ENCODE peak calls at places on chromosomes 16 and 17, in seven cellular contexts. One of them, this sample, is unnamed.

GRCh38 chr16:70419384-70420327 is 19.2 kb downstream of the ST3GAL2 start:
- DNase-seq in fibroblast of the aortic adventitia: no peak
- DNase-seq in thoracic aorta: no peak
- DNase-seq in sciatic nerve: no peak
- DNase-seq in activated CD8-positive, alpha-beta T cell treated with anti-CD3 and anti-CD28 coated beads for 36 hours: peak; percentile 17
- DNase-seq in left cardiac atrium: no peak
- DNase-seq in stimulated activated CD4-positive, alpha-beta T cell treated with anti-CD3 and anti-CD28 coated beads, Interleukin-4, amount 100 ng/mL, for 4 hours: no peak
- DNase-seq in this sample: no peak

GRCh38 chr16:30088832-30089624 is 2.7 kb downstream of the TBX6 start:
- DNase-seq in activated CD8-positive, alpha-beta T cell treated with anti-CD3 and anti-CD28 coated beads for 36 hours: no peak
- DNase-seq in sciatic nerve: no peak
- DNase-seq in stimulated activated CD4-positive, alpha-beta T cell treated with anti-CD3 and anti-CD28 coated beads, Interleukin-4, amount 100 ng/mL, for 4 hours: no peak
- DNase-seq in fibroblast of the aortic adventitia: no peak
- DNase-seq in left cardiac atrium: no peak
- DNase-seq in thoracic aorta: no peak
- DNase-seq in this sample: no peak

GRCh38 chr17:49632201-49632600 is 45.7 kb downstream of the SPOP start:
- DNase-seq in fibroblast of the aortic adventitia: no peak
- DNase-seq in thoracic aorta: no peak
- DNase-seq in stimulated activated CD4-positive, alpha-beta T cell treated with anti-CD3 and anti-CD28 coated beads, Interleukin-4, amount 100 ng/mL, for 4 hours: no peak
- DNase-seq in sciatic nerve: no peak
- DNase-seq in activated CD8-positive, alpha-beta T cell treated with anti-CD3 and anti-CD28 coated beads for 36 hours: no peak
- DNase-seq in left cardiac atrium: no peak
- DNase-seq in this sample: no peak

GRCh38 chr16:82580293-82580900 is 46.4 kb upstream of the CDH13 start:
- DNase-seq in sciatic nerve: no peak
- DNase-seq in activated CD8-positive, alpha-beta T cell treated with anti-CD3 and anti-CD28 coated beads for 36 hours: peak; percentile 3
- DNase-seq in fibroblast of the aortic adventitia: peak; percentile 3
- DNase-seq in stimulated activated CD4-positive, alpha-beta T cell treated with anti-CD3 and anti-CD28 coated beads, Interleukin-4, amount 100 ng/mL, for 4 hours: no peak
- DNase-seq in thoracic aorta: no peak
- DNase-seq in left cardiac atrium: no peak
- DNase-seq in this sample: peak; percentile 58

GRCh38 chr17:79623786-79624657 is 13.2 kb upstream of the RBFOX3 start:
- DNase-seq in thoracic aorta: no peak
- DNase-seq in stimulated activated CD4-positive, alpha-beta T cell treated with anti-CD3 and anti-CD28 coated beads, Interleukin-4, amount 100 ng/mL, for 4 hours: no peak
- DNase-seq in sciatic nerve: peak; percentile 35
- DNase-seq in left cardiac atrium: peak; percentile 8
- DNase-seq in fibroblast of the aortic adventitia: no peak
- DNase-seq in activated CD8-positive, alpha-beta T cell treated with anti-CD3 and anti-CD28 coated beads for 36 hours: no peak
- DNase-seq in this sample: no peak

GRCh38 chr16:58426095-58426494 is 33.8 kb downstream of the GINS3 start:
- DNase-seq in activated CD8-positive, alpha-beta T cell treated with anti-CD3 and anti-CD28 coated beads for 36 hours: peak; percentile 72
- DNase-seq in left cardiac atrium: no peak
- DNase-seq in sciatic nerve: no peak
- DNase-seq in thoracic aorta: no peak
- DNase-seq in fibroblast of the aortic adventitia: no peak
- DNase-seq in stimulated activated CD4-positive, alpha-beta T cell treated with anti-CD3 and anti-CD28 coated beads, Interleukin-4, amount 100 ng/mL, for 4 hours: no peak
- DNase-seq in this sample: no peak

GRCh38 chr16:57479043-57479421 is 7.3 kb downstream of the DOK4 start:
- DNase-seq in thoracic aorta: no peak
- DNase-seq in stimulated activated CD4-positive, alpha-beta T cell treated with anti-CD3 and anti-CD28 coated beads, Interleukin-4, amount 100 ng/mL, for 4 hours: no peak
- DNase-seq in sciatic nerve: peak; percentile 62
- DNase-seq in activated CD8-positive, alpha-beta T cell treated with anti-CD3 and anti-CD28 coated beads for 36 hours: no peak
- DNase-seq in left cardiac atrium: no peak
- DNase-seq in fibroblast of the aortic adventitia: no peak
- DNase-seq in this sample: no peak

GRCh38 chr17:7262192-7263070 is at the start of gene CLDN7:
- DNase-seq in stimulated activated CD4-positive, alpha-beta T cell treated with anti-CD3 and anti-CD28 coated beads, Interleukin-4, amount 100 ng/mL, for 4 hours: no peak
- DNase-seq in thoracic aorta: no peak
- DNase-seq in activated CD8-positive, alpha-beta T cell treated with anti-CD3 and anti-CD28 coated beads for 36 hours: no peak
- DNase-seq in sciatic nerve: no peak
- DNase-seq in left cardiac atrium: no peak
- DNase-seq in fibroblast of the aortic adventitia: no peak
- DNase-seq in this sample: no peak

GRCh38 chr16:69942627-69943170 is 8.4 kb upstream of the CLEC18A start:
- DNase-seq in thoracic aorta: no peak
- DNase-seq in stimulated activated CD4-positive, alpha-beta T cell treated with anti-CD3 and anti-CD28 coated beads, Interleukin-4, amount 100 ng/mL, for 4 hours: no peak
- DNase-seq in fibroblast of the aortic adventitia: no peak
- DNase-seq in activated CD8-positive, alpha-beta T cell treated with anti-CD3 and anti-CD28 coated beads for 36 hours: no peak
- DNase-seq in left cardiac atrium: no peak
- DNase-seq in sciatic nerve: peak; percentile 34
- DNase-seq in this sample: no peak

GRCh38 chr17:49699967-49700575 is 7.7 kb downstream of the SLC35B1 start:
- DNase-seq in fibroblast of the aortic adventitia: no peak
- DNase-seq in thoracic aorta: no peak
- DNase-seq in sciatic nerve: no peak
- DNase-seq in left cardiac atrium: no peak
- DNase-seq in activated CD8-positive, alpha-beta T cell treated with anti-CD3 and anti-CD28 coated beads for 36 hours: no peak
- DNase-seq in stimulated activated CD4-positive, alpha-beta T cell treated with anti-CD3 and anti-CD28 coated beads, Interleukin-4, amount 100 ng/mL, for 4 hours: no peak
- DNase-seq in this sample: no peak

GRCh38 chr16:24151482-24151939 is 104.6 kb upstream of the CACNG3 start:
- DNase-seq in activated CD8-positive, alpha-beta T cell treated with anti-CD3 and anti-CD28 coated beads for 36 hours: peak; percentile 30
- DNase-seq in thoracic aorta: no peak
- DNase-seq in stimulated activated CD4-positive, alpha-beta T cell treated with anti-CD3 and anti-CD28 coated beads, Interleukin-4, amount 100 ng/mL, for 4 hours: no peak
- DNase-seq in sciatic nerve: no peak
- DNase-seq in fibroblast of the aortic adventitia: no peak
- DNase-seq in left cardiac atrium: no peak
- DNase-seq in this sample: peak; percentile 78

GRCh38 chr16:58098207-58099096 is 30.7 kb downstream of the CFAP20 start:
- DNase-seq in stimulated activated CD4-positive, alpha-beta T cell treated with anti-CD3 and anti-CD28 coated beads, Interleukin-4, amount 100 ng/mL, for 4 hours: no peak
- DNase-seq in left cardiac atrium: no peak
- DNase-seq in thoracic aorta: no peak
- DNase-seq in sciatic nerve: no peak
- DNase-seq in activated CD8-positive, alpha-beta T cell treated with anti-CD3 and anti-CD28 coated beads for 36 hours: no peak
- DNase-seq in fibroblast of the aortic adventitia: peak; percentile 26
- DNase-seq in this sample: peak; percentile 10

GRCh38 chr17:42414782-42415409 is 8.2 kb downstream of the CAVIN1 start:
- DNase-seq in thoracic aorta: no peak
- DNase-seq in fibroblast of the aortic adventitia: no peak
- DNase-seq in left cardiac atrium: no peak
- DNase-seq in sciatic nerve: no peak
- DNase-seq in activated CD8-positive, alpha-beta T cell treated with anti-CD3 and anti-CD28 coated beads for 36 hours: peak; percentile 77
- DNase-seq in stimulated activated CD4-positive, alpha-beta T cell treated with anti-CD3 and anti-CD28 coated beads, Interleukin-4, amount 100 ng/mL, for 4 hours: peak; percentile 53
- DNase-seq in this sample: no peak

GRCh38 chr16:89484923-89485679 is 5.3 kb downstream of the ANKRD11 start:
- DNase-seq in thoracic aorta: no peak
- DNase-seq in stimulated activated CD4-positive, alpha-beta T cell treated with anti-CD3 and anti-CD28 coated beads, Interleukin-4, amount 100 ng/mL, for 4 hours: no peak
- DNase-seq in activated CD8-positive, alpha-beta T cell treated with anti-CD3 and anti-CD28 coated beads for 36 hours: peak; percentile 58
- DNase-seq in left cardiac atrium: no peak
- DNase-seq in sciatic nerve: no peak
- DNase-seq in fibroblast of the aortic adventitia: no peak
- DNase-seq in this sample: no peak

GRCh38 chr17:16486373-16487250 is 5.4 kb downstream of the LRRC75A start:
- DNase-seq in sciatic nerve: peak; percentile 78
- DNase-seq in activated CD8-positive, alpha-beta T cell treated with anti-CD3 and anti-CD28 coated beads for 36 hours: no peak
- DNase-seq in fibroblast of the aortic adventitia: peak; percentile 77
- DNase-seq in left cardiac atrium: peak; percentile 78
- DNase-seq in stimulated activated CD4-positive, alpha-beta T cell treated with anti-CD3 and anti-CD28 coated beads, Interleukin-4, amount 100 ng/mL, for 4 hours: no peak
- DNase-seq in thoracic aorta: peak; percentile 39
- DNase-seq in this sample: peak; percentile 67

GRCh38 chr17:16380640-16381495 is at the start of gene UBB:
- DNase-seq in sciatic nerve: peak; percentile 96
- DNase-seq in thoracic aorta: peak; percentile 89
- DNase-seq in activated CD8-positive, alpha-beta T cell treated with anti-CD3 and anti-CD28 coated beads for 36 hours: peak; percentile 97
- DNase-seq in fibroblast of the aortic adventitia: peak; percentile 98
- DNase-seq in left cardiac atrium: peak; percentile 97
- DNase-seq in stimulated activated CD4-positive, alpha-beta T cell treated with anti-CD3 and anti-CD28 coated beads, Interleukin-4, amount 100 ng/mL, for 4 hours: peak; percentile 87
- DNase-seq in this sample: peak; percentile 98

GRCh38 chr17:2982854-2983636 is 80.4 kb downstream of the OR1D5 start:
- DNase-seq in sciatic nerve: no peak
- DNase-seq in left cardiac atrium: peak; percentile 83
- DNase-seq in activated CD8-positive, alpha-beta T cell treated with anti-CD3 and anti-CD28 coated beads for 36 hours: no peak
- DNase-seq in fibroblast of the aortic adventitia: peak; percentile 87
- DNase-seq in stimulated activated CD4-positive, alpha-beta T cell treated with anti-CD3 and anti-CD28 coated beads, Interleukin-4, amount 100 ng/mL, for 4 hours: no peak
- DNase-seq in thoracic aorta: peak; percentile 29
- DNase-seq in this sample: peak; percentile 61

GRCh38 chr17:4768281-4768680 is 3.4 kb upstream of the TM4SF5 start:
- DNase-seq in fibroblast of the aortic adventitia: no peak
- DNase-seq in thoracic aorta: no peak
- DNase-seq in stimulated activated CD4-positive, alpha-beta T cell treated with anti-CD3 and anti-CD28 coated beads, Interleukin-4, amount 100 ng/mL, for 4 hours: no peak
- DNase-seq in left cardiac atrium: no peak
- DNase-seq in sciatic nerve: no peak
- DNase-seq in activated CD8-positive, alpha-beta T cell treated with anti-CD3 and anti-CD28 coated beads for 36 hours: no peak
- DNase-seq in this sample: no peak

GRCh38 chr16:59263980-59264379 is 529.9 kb upstream of the GOT2 start:
- DNase-seq in stimulated activated CD4-positive, alpha-beta T cell treated with anti-CD3 and anti-CD28 coated beads, Interleukin-4, amount 100 ng/mL, for 4 hours: no peak
- DNase-seq in activated CD8-positive, alpha-beta T cell treated with anti-CD3 and anti-CD28 coated beads for 36 hours: no peak
- DNase-seq in fibroblast of the aortic adventitia: no peak
- DNase-seq in thoracic aorta: no peak
- DNase-seq in left cardiac atrium: no peak
- DNase-seq in sciatic nerve: no peak
- DNase-seq in this sample: no peak

GRCh38 chr16:50393461-50394214 is 24.9 kb upstream of the BRD7 start:
- DNase-seq in stimulated activated CD4-positive, alpha-beta T cell treated with anti-CD3 and anti-CD28 coated beads, Interleukin-4, amount 100 ng/mL, for 4 hours: no peak
- DNase-seq in sciatic nerve: no peak
- DNase-seq in fibroblast of the aortic adventitia: no peak
- DNase-seq in activated CD8-positive, alpha-beta T cell treated with anti-CD3 and anti-CD28 coated beads for 36 hours: no peak
- DNase-seq in thoracic aorta: no peak
- DNase-seq in left cardiac atrium: no peak
- DNase-seq in this sample: no peak

GRCh38 chr17:43550754-43551153 is 4.6 kb upstream of the ETV4 start:
- DNase-seq in activated CD8-positive, alpha-beta T cell treated with anti-CD3 and anti-CD28 coated beads for 36 hours: no peak
- DNase-seq in thoracic aorta: no peak
- DNase-seq in stimulated activated CD4-positive, alpha-beta T cell treated with anti-CD3 and anti-CD28 coated beads, Interleukin-4, amount 100 ng/mL, for 4 hours: no peak
- DNase-seq in sciatic nerve: no peak
- DNase-seq in fibroblast of the aortic adventitia: no peak
- DNase-seq in left cardiac atrium: no peak
- DNase-seq in this sample: no peak

GRCh38 chr17:34503804-34504203 is 75.6 kb upstream of the TMEM132E start:
- DNase-seq in stimulated activated CD4-positive, alpha-beta T cell treated with anti-CD3 and anti-CD28 coated beads, Interleukin-4, amount 100 ng/mL, for 4 hours: no peak
- DNase-seq in sciatic nerve: no peak
- DNase-seq in left cardiac atrium: peak; percentile 50
- DNase-seq in thoracic aorta: no peak
- DNase-seq in activated CD8-positive, alpha-beta T cell treated with anti-CD3 and anti-CD28 coated beads for 36 hours: peak; percentile 46
- DNase-seq in fibroblast of the aortic adventitia: no peak
- DNase-seq in this sample: no peak

GRCh38 chr17:51739245-51739886 is 419.1 kb downstream of the CA10 start:
- DNase-seq in stimulated activated CD4-positive, alpha-beta T cell treated with anti-CD3 and anti-CD28 coated beads, Interleukin-4, amount 100 ng/mL, for 4 hours: no peak
- DNase-seq in activated CD8-positive, alpha-beta T cell treated with anti-CD3 and anti-CD28 coated beads for 36 hours: no peak
- DNase-seq in sciatic nerve: no peak
- DNase-seq in fibroblast of the aortic adventitia: no peak
- DNase-seq in left cardiac atrium: no peak
- DNase-seq in thoracic aorta: no peak
- DNase-seq in this sample: no peak

GRCh38 chr17:42097691-42098661 is at the start of gene ZNF385C:
- DNase-seq in sciatic nerve: no peak
- DNase-seq in activated CD8-positive, alpha-beta T cell treated with anti-CD3 and anti-CD28 coated beads for 36 hours: peak; percentile 50
- DNase-seq in left cardiac atrium: no peak
- DNase-seq in stimulated activated CD4-positive, alpha-beta T cell treated with anti-CD3 and anti-CD28 coated beads, Interleukin-4, amount 100 ng/mL, for 4 hours: peak; percentile 64
- DNase-seq in fibroblast of the aortic adventitia: no peak
- DNase-seq in thoracic aorta: no peak
- DNase-seq in this sample: no peak

GRCh38 chr17:82229686-82230626 is 1.1 kb downstream of the SLC16A3 start:
- DNase-seq in stimulated activated CD4-positive, alpha-beta T cell treated with anti-CD3 and anti-CD28 coated beads, Interleukin-4, amount 100 ng/mL, for 4 hours: no peak
- DNase-seq in left cardiac atrium: no peak
- DNase-seq in thoracic aorta: no peak
- DNase-seq in sciatic nerve: peak; percentile 70
- DNase-seq in fibroblast of the aortic adventitia: no peak
- DNase-seq in activated CD8-positive, alpha-beta T cell treated with anti-CD3 and anti-CD28 coated beads for 36 hours: no peak
- DNase-seq in this sample: no peak

GRCh38 chr16:80122155-80122554 is 418.6 kb upstream of the DYNLRB2 start:
- DNase-seq in left cardiac atrium: peak; percentile 56
- DNase-seq in fibroblast of the aortic adventitia: peak; percentile 83
- DNase-seq in sciatic nerve: no peak
- DNase-seq in thoracic aorta: no peak
- DNase-seq in stimulated activated CD4-positive, alpha-beta T cell treated with anti-CD3 and anti-CD28 coated beads, Interleukin-4, amount 100 ng/mL, for 4 hours: no peak
- DNase-seq in activated CD8-positive, alpha-beta T cell treated with anti-CD3 and anti-CD28 coated beads for 36 hours: no peak
- DNase-seq in this sample: peak; percentile 64

GRCh38 chr16:29763326-29763725 is 14.7 kb upstream of the ZG16 start:
- DNase-seq in thoracic aorta: no peak
- DNase-seq in sciatic nerve: no peak
- DNase-seq in activated CD8-positive, alpha-beta T cell treated with anti-CD3 and anti-CD28 coated beads for 36 hours: no peak
- DNase-seq in fibroblast of the aortic adventitia: no peak
- DNase-seq in left cardiac atrium: no peak
- DNase-seq in stimulated activated CD4-positive, alpha-beta T cell treated with anti-CD3 and anti-CD28 coated beads, Interleukin-4, amount 100 ng/mL, for 4 hours: no peak
- DNase-seq in this sample: no peak

GRCh38 chr17:40538019-40538935 is 27.0 kb downstream of the CCR7 start:
- DNase-seq in fibroblast of the aortic adventitia: no peak
- DNase-seq in activated CD8-positive, alpha-beta T cell treated with anti-CD3 and anti-CD28 coated beads for 36 hours: no peak
- DNase-seq in stimulated activated CD4-positive, alpha-beta T cell treated with anti-CD3 and anti-CD28 coated beads, Interleukin-4, amount 100 ng/mL, for 4 hours: no peak
- DNase-seq in thoracic aorta: no peak
- DNase-seq in sciatic nerve: peak; percentile 63
- DNase-seq in left cardiac atrium: peak; percentile 78
- DNase-seq in this sample: no peak

GRCh38 chr16:2798723-2799204 is 494 bp downstream of the PRSS41 start:
- DNase-seq in stimulated activated CD4-positive, alpha-beta T cell treated with anti-CD3 and anti-CD28 coated beads, Interleukin-4, amount 100 ng/mL, for 4 hours: no peak
- DNase-seq in fibroblast of the aortic adventitia: no peak
- DNase-seq in activated CD8-positive, alpha-beta T cell treated with anti-CD3 and anti-CD28 coated beads for 36 hours: no peak
- DNase-seq in sciatic nerve: no peak
- DNase-seq in thoracic aorta: no peak
- DNase-seq in left cardiac atrium: no peak
- DNase-seq in this sample: no peak

GRCh38 chr17:79290726-79291125 is 216.1 kb downstream of the ENGASE start:
- DNase-seq in activated CD8-positive, alpha-beta T cell treated with anti-CD3 and anti-CD28 coated beads for 36 hours: no peak
- DNase-seq in thoracic aorta: no peak
- DNase-seq in left cardiac atrium: no peak
- DNase-seq in stimulated activated CD4-positive, alpha-beta T cell treated with anti-CD3 and anti-CD28 coated beads, Interleukin-4, amount 100 ng/mL, for 4 hours: no peak
- DNase-seq in sciatic nerve: no peak
- DNase-seq in fibroblast of the aortic adventitia: no peak
- DNase-seq in this sample: no peak

GRCh38 chr17:81219476-81220180 is 3.1 kb downstream of the CEP131 start:
- DNase-seq in thoracic aorta: no peak
- DNase-seq in stimulated activated CD4-positive, alpha-beta T cell treated with anti-CD3 and anti-CD28 coated beads, Interleukin-4, amount 100 ng/mL, for 4 hours: no peak
- DNase-seq in sciatic nerve: no peak
- DNase-seq in fibroblast of the aortic adventitia: no peak
- DNase-seq in activated CD8-positive, alpha-beta T cell treated with anti-CD3 and anti-CD28 coated beads for 36 hours: no peak
- DNase-seq in left cardiac atrium: no peak
- DNase-seq in this sample: no peak

GRCh38 chr16:71423865-71424264 is 18.0 kb downstream of the TLE7 start:
- DNase-seq in sciatic nerve: no peak
- DNase-seq in stimulated activated CD4-positive, alpha-beta T cell treated with anti-CD3 and anti-CD28 coated beads, Interleukin-4, amount 100 ng/mL, for 4 hours: no peak
- DNase-seq in left cardiac atrium: no peak
- DNase-seq in activated CD8-positive, alpha-beta T cell treated with anti-CD3 and anti-CD28 coated beads for 36 hours: no peak
- DNase-seq in fibroblast of the aortic adventitia: no peak
- DNase-seq in thoracic aorta: no peak
- DNase-seq in this sample: no peak

GRCh38 chr16:27310576-27311448 is 3.0 kb upstream of the IL4R start:
- DNase-seq in left cardiac atrium: peak; percentile 59
- DNase-seq in fibroblast of the aortic adventitia: no peak
- DNase-seq in thoracic aorta: no peak
- DNase-seq in sciatic nerve: peak; percentile 6
- DNase-seq in stimulated activated CD4-positive, alpha-beta T cell treated with anti-CD3 and anti-CD28 coated beads, Interleukin-4, amount 100 ng/mL, for 4 hours: no peak
- DNase-seq in activated CD8-positive, alpha-beta T cell treated with anti-CD3 and anti-CD28 coated beads for 36 hours: no peak
- DNase-seq in this sample: no peak

GRCh38 chr16:83456934-83457333 is 350.8 kb upstream of the HSBP1 start:
- DNase-seq in left cardiac atrium: no peak
- DNase-seq in activated CD8-positive, alpha-beta T cell treated with anti-CD3 and anti-CD28 coated beads for 36 hours: no peak
- DNase-seq in fibroblast of the aortic adventitia: no peak
- DNase-seq in sciatic nerve: no peak
- DNase-seq in thoracic aorta: no peak
- DNase-seq in stimulated activated CD4-positive, alpha-beta T cell treated with anti-CD3 and anti-CD28 coated beads, Interleukin-4, amount 100 ng/mL, for 4 hours: no peak
- DNase-seq in this sample: no peak

GRCh38 chr16:85389679-85390470 is 223.2 kb upstream of the GSE1 start:
- DNase-seq in thoracic aorta: no peak
- DNase-seq in sciatic nerve: peak; percentile 54
- DNase-seq in stimulated activated CD4-positive, alpha-beta T cell treated with anti-CD3 and anti-CD28 coated beads, Interleukin-4, amount 100 ng/mL, for 4 hours: no peak
- DNase-seq in activated CD8-positive, alpha-beta T cell treated with anti-CD3 and anti-CD28 coated beads for 36 hours: no peak
- DNase-seq in left cardiac atrium: peak; percentile 29
- DNase-seq in fibroblast of the aortic adventitia: no peak
- DNase-seq in this sample: no peak

GRCh38 chr17:10699861-10700260 is 2.5 kb downstream of the ADPRM start:
- DNase-seq in sciatic nerve: no peak
- DNase-seq in thoracic aorta: no peak
- DNase-seq in stimulated activated CD4-positive, alpha-beta T cell treated with anti-CD3 and anti-CD28 coated beads, Interleukin-4, amount 100 ng/mL, for 4 hours: no peak
- DNase-seq in left cardiac atrium: no peak
- DNase-seq in fibroblast of the aortic adventitia: no peak
- DNase-seq in activated CD8-positive, alpha-beta T cell treated with anti-CD3 and anti-CD28 coated beads for 36 hours: peak; percentile 10
- DNase-seq in this sample: no peak

GRCh38 chr16:48918520-48919258 is 308.7 kb upstream of the N4BP1 start:
- DNase-seq in fibroblast of the aortic adventitia: no peak
- DNase-seq in left cardiac atrium: no peak
- DNase-seq in activated CD8-positive, alpha-beta T cell treated with anti-CD3 and anti-CD28 coated beads for 36 hours: no peak
- DNase-seq in stimulated activated CD4-positive, alpha-beta T cell treated with anti-CD3 and anti-CD28 coated beads, Interleukin-4, amount 100 ng/mL, for 4 hours: no peak
- DNase-seq in sciatic nerve: no peak
- DNase-seq in thoracic aorta: no peak
- DNase-seq in this sample: no peak